ENCODE peak calls at places on chromosomes 16 and 17, in nine cellular contexts. One of them, this sample, is unnamed.

GRCh38 chr17:27320222-27320560 is 26.3 kb downstream of the WSB1 start:
- DNase-seq in skeletal muscle cell: no peak
- DNase-seq in HTR-8/SVneo: no peak
- DNase-seq in Karpas-422: no peak
- DNase-seq in pancreas: no peak
- DNase-seq in suprapubic skin: no peak
- DNase-seq in dorsolateral prefrontal cortex: no peak
- DNase-seq in H54: no peak
- DNase-seq in A172: no peak
- DNase-seq in this sample: no peak

GRCh38 chr16:57720142-57720575 is 15.4 kb upstream of the KATNB1 start:
- DNase-seq in HTR-8/SVneo: peak
- DNase-seq in skeletal muscle cell: no peak
- DNase-seq in Karpas-422: peak
- DNase-seq in dorsolateral prefrontal cortex: no peak
- DNase-seq in pancreas: peak
- DNase-seq in suprapubic skin: no peak
- DNase-seq in A172: peak
- DNase-seq in H54: peak
- DNase-seq in this sample: peak

GRCh38 chr16:48383877-48384304 is 1.3 kb downstream of the SIAH1 start:
- DNase-seq in HTR-8/SVneo: no peak
- DNase-seq in suprapubic skin: no peak
- DNase-seq in skeletal muscle cell: no peak
- DNase-seq in H54: no peak
- DNase-seq in Karpas-422: no peak
- DNase-seq in pancreas: no peak
- DNase-seq in dorsolateral prefrontal cortex: no peak
- DNase-seq in A172: peak
- DNase-seq in this sample: peak

GRCh38 chr16:2526135-2526534 is 5.1 kb downstream of the CEMP1 start:
- DNase-seq in Karpas-422: no peak
- DNase-seq in dorsolateral prefrontal cortex: no peak
- DNase-seq in pancreas: peak
- DNase-seq in HTR-8/SVneo: no peak
- DNase-seq in H54: no peak
- DNase-seq in A172: no peak
- DNase-seq in skeletal muscle cell: no peak
- DNase-seq in suprapubic skin: no peak
- DNase-seq in this sample: no peak

GRCh38 chr16:83070416-83071199 is 443.8 kb downstream of the CDH13 start:
- DNase-seq in Karpas-422: no peak
- DNase-seq in HTR-8/SVneo: no peak
- DNase-seq in dorsolateral prefrontal cortex: no peak
- DNase-seq in skeletal muscle cell: no peak
- DNase-seq in pancreas: no peak
- DNase-seq in suprapubic skin: no peak
- DNase-seq in H54: no peak
- DNase-seq in A172: no peak
- DNase-seq in this sample: no peak

GRCh38 chr17:13016881-13017622 is 775 bp downstream of the ELAC2 start:
- DNase-seq in Karpas-422: no peak
- DNase-seq in suprapubic skin: no peak
- DNase-seq in dorsolateral prefrontal cortex: no peak
- DNase-seq in H54: peak
- DNase-seq in HTR-8/SVneo: no peak
- DNase-seq in skeletal muscle cell: no peak
- DNase-seq in pancreas: no peak
- DNase-seq in A172: no peak
- DNase-seq in this sample: no peak

GRCh38 chr17:16820979-16821543 is 131.0 kb downstream of the CCDC144A start:
- DNase-seq in Karpas-422: no peak
- DNase-seq in H54: no peak
- DNase-seq in HTR-8/SVneo: no peak
- DNase-seq in pancreas: no peak
- DNase-seq in suprapubic skin: no peak
- DNase-seq in dorsolateral prefrontal cortex: no peak
- DNase-seq in skeletal muscle cell: no peak
- DNase-seq in A172: no peak
- DNase-seq in this sample: no peak

GRCh38 chr17:41111151-41111885 is 6.1 kb downstream of the KRTAP4-9 start:
- DNase-seq in Karpas-422: no peak
- DNase-seq in skeletal muscle cell: no peak
- DNase-seq in A172: no peak
- DNase-seq in HTR-8/SVneo: no peak
- DNase-seq in dorsolateral prefrontal cortex: no peak
- DNase-seq in suprapubic skin: no peak
- DNase-seq in H54: no peak
- DNase-seq in pancreas: no peak
- DNase-seq in this sample: no peak

GRCh38 chr16:88616736-88617135 is 21.6 kb upstream of the IL17C start:
- DNase-seq in Karpas-422: no peak
- DNase-seq in H54: no peak
- DNase-seq in dorsolateral prefrontal cortex: no peak
- DNase-seq in skeletal muscle cell: no peak
- DNase-seq in HTR-8/SVneo: no peak
- DNase-seq in A172: no peak
- DNase-seq in suprapubic skin: no peak
- DNase-seq in pancreas: peak
- DNase-seq in this sample: no peak

GRCh38 chr16:86783626-86784266 is 205.4 kb downstream of the FOXL1 start:
- DNase-seq in skeletal muscle cell: no peak
- DNase-seq in suprapubic skin: no peak
- DNase-seq in Karpas-422: no peak
- DNase-seq in HTR-8/SVneo: no peak
- DNase-seq in dorsolateral prefrontal cortex: no peak
- DNase-seq in pancreas: no peak
- DNase-seq in H54: no peak
- DNase-seq in A172: peak
- DNase-seq in this sample: peak

GRCh38 chr17:699350-699749 is 15.3 kb downstream of the VPS53 start:
- DNase-seq in HTR-8/SVneo: no peak
- DNase-seq in suprapubic skin: no peak
- DNase-seq in A172: no peak
- DNase-seq in skeletal muscle cell: no peak
- DNase-seq in H54: no peak
- DNase-seq in dorsolateral prefrontal cortex: no peak
- DNase-seq in pancreas: no peak
- DNase-seq in Karpas-422: no peak
- DNase-seq in this sample: no peak

GRCh38 chr16:2297506-2297860 is 29.6 kb upstream of the RNPS1 start:
- DNase-seq in suprapubic skin: no peak
- DNase-seq in dorsolateral prefrontal cortex: no peak
- DNase-seq in Karpas-422: no peak
- DNase-seq in HTR-8/SVneo: no peak
- DNase-seq in pancreas: no peak
- DNase-seq in A172: no peak
- DNase-seq in skeletal muscle cell: no peak
- DNase-seq in H54: no peak
- DNase-seq in this sample: no peak

GRCh38 chr16:75083826-75084225 is 32.8 kb downstream of the LDHD start:
- DNase-seq in dorsolateral prefrontal cortex: no peak
- DNase-seq in pancreas: no peak
- DNase-seq in Karpas-422: no peak
- DNase-seq in skeletal muscle cell: no peak
- DNase-seq in HTR-8/SVneo: no peak
- DNase-seq in A172: no peak
- DNase-seq in suprapubic skin: no peak
- DNase-seq in H54: no peak
- DNase-seq in this sample: no peak

GRCh38 chr17:39231587-39232551 is 6.1 kb upstream of the STAC2 start:
- DNase-seq in Karpas-422: peak
- DNase-seq in HTR-8/SVneo: peak
- DNase-seq in suprapubic skin: no peak
- DNase-seq in A172: no peak
- DNase-seq in pancreas: peak
- DNase-seq in dorsolateral prefrontal cortex: no peak
- DNase-seq in H54: no peak
- DNase-seq in skeletal muscle cell: no peak
- DNase-seq in this sample: no peak

GRCh38 chr16:14050297-14051027 is 20.7 kb upstream of the MRTFB start:
- DNase-seq in H54: peak
- DNase-seq in Karpas-422: no peak
- DNase-seq in HTR-8/SVneo: peak
- DNase-seq in pancreas: no peak
- DNase-seq in skeletal muscle cell: no peak
- DNase-seq in suprapubic skin: no peak
- DNase-seq in dorsolateral prefrontal cortex: no peak
- DNase-seq in A172: peak
- DNase-seq in this sample: peak

GRCh38 chr17:60630352-60630751 is 30.4 kb downstream of the PPM1D start:
- DNase-seq in Karpas-422: no peak
- DNase-seq in suprapubic skin: no peak
- DNase-seq in HTR-8/SVneo: no peak
- DNase-seq in H54: no peak
- DNase-seq in A172: no peak
- DNase-seq in skeletal muscle cell: no peak
- DNase-seq in dorsolateral prefrontal cortex: peak
- DNase-seq in pancreas: no peak
- DNase-seq in this sample: no peak

GRCh38 chr17:32565401-32565800 is 78.6 kb downstream of the CDK5R1 start:
- DNase-seq in Karpas-422: no peak
- DNase-seq in HTR-8/SVneo: no peak
- DNase-seq in A172: no peak
- DNase-seq in dorsolateral prefrontal cortex: no peak
- DNase-seq in suprapubic skin: no peak
- DNase-seq in H54: no peak
- DNase-seq in skeletal muscle cell: no peak
- DNase-seq in pancreas: no peak
- DNase-seq in this sample: no peak

GRCh38 chr17:20925091-20925490 is 117.7 kb downstream of the USP22 start:
- DNase-seq in dorsolateral prefrontal cortex: no peak
- DNase-seq in Karpas-422: no peak
- DNase-seq in suprapubic skin: no peak
- DNase-seq in skeletal muscle cell: peak
- DNase-seq in H54: no peak
- DNase-seq in pancreas: no peak
- DNase-seq in A172: no peak
- DNase-seq in HTR-8/SVneo: no peak
- DNase-seq in this sample: no peak

GRCh38 chr17:82713015-82713723 is 3.3 kb upstream of the FN3KRP start:
- DNase-seq in A172: no peak
- DNase-seq in HTR-8/SVneo: no peak
- DNase-seq in H54: no peak
- DNase-seq in dorsolateral prefrontal cortex: peak
- DNase-seq in pancreas: peak
- DNase-seq in suprapubic skin: peak
- DNase-seq in skeletal muscle cell: no peak
- DNase-seq in Karpas-422: no peak
- DNase-seq in this sample: no peak

GRCh38 chr17:41338961-41339485 is 11.6 kb downstream of the KRT33A start:
- DNase-seq in pancreas: no peak
- DNase-seq in A172: no peak
- DNase-seq in suprapubic skin: no peak
- DNase-seq in skeletal muscle cell: no peak
- DNase-seq in Karpas-422: no peak
- DNase-seq in HTR-8/SVneo: no peak
- DNase-seq in dorsolateral prefrontal cortex: no peak
- DNase-seq in H54: no peak
- DNase-seq in this sample: no peak

GRCh38 chr16:87709677-87710076 is 56.1 kb downstream of the KLHDC4 start:
- DNase-seq in A172: no peak
- DNase-seq in H54: no peak
- DNase-seq in HTR-8/SVneo: no peak
- DNase-seq in suprapubic skin: no peak
- DNase-seq in Karpas-422: no peak
- DNase-seq in skeletal muscle cell: no peak
- DNase-seq in dorsolateral prefrontal cortex: no peak
- DNase-seq in pancreas: peak
- DNase-seq in this sample: no peak

GRCh38 chr17:78089557-78090281 is 38.8 kb downstream of the TMC6 start:
- DNase-seq in Karpas-422: no peak
- DNase-seq in pancreas: no peak
- DNase-seq in HTR-8/SVneo: no peak
- DNase-seq in A172: no peak
- DNase-seq in dorsolateral prefrontal cortex: no peak
- DNase-seq in suprapubic skin: no peak
- DNase-seq in H54: no peak
- DNase-seq in skeletal muscle cell: no peak
- DNase-seq in this sample: no peak

GRCh38 chr16:15768201-15768600 is 88.6 kb downstream of the MYH11 start:
- DNase-seq in H54: no peak
- DNase-seq in pancreas: no peak
- DNase-seq in Karpas-422: no peak
- DNase-seq in A172: no peak
- DNase-seq in suprapubic skin: no peak
- DNase-seq in dorsolateral prefrontal cortex: no peak
- DNase-seq in HTR-8/SVneo: no peak
- DNase-seq in skeletal muscle cell: no peak
- DNase-seq in this sample: no peak

GRCh38 chr16:66927918-66928649 is 2.7 kb upstream of the RRAD start:
- DNase-seq in skeletal muscle cell: no peak
- DNase-seq in dorsolateral prefrontal cortex: no peak
- DNase-seq in suprapubic skin: no peak
- DNase-seq in HTR-8/SVneo: no peak
- DNase-seq in pancreas: peak
- DNase-seq in A172: peak
- DNase-seq in Karpas-422: no peak
- DNase-seq in H54: peak
- DNase-seq in this sample: peak

GRCh38 chr17:69050999-69051775 is 9.5 kb downstream of the ABCA9 start:
- DNase-seq in HTR-8/SVneo: no peak
- DNase-seq in skeletal muscle cell: no peak
- DNase-seq in pancreas: no peak
- DNase-seq in dorsolateral prefrontal cortex: no peak
- DNase-seq in A172: no peak
- DNase-seq in suprapubic skin: no peak
- DNase-seq in Karpas-422: no peak
- DNase-seq in H54: no peak
- DNase-seq in this sample: no peak

GRCh38 chr17:58330997-58331814 is 2.6 kb upstream of the TSPOAP1 start:
- DNase-seq in skeletal muscle cell: no peak
- DNase-seq in dorsolateral prefrontal cortex: no peak
- DNase-seq in Karpas-422: peak
- DNase-seq in suprapubic skin: no peak
- DNase-seq in A172: no peak
- DNase-seq in pancreas: peak
- DNase-seq in HTR-8/SVneo: no peak
- DNase-seq in H54: no peak
- DNase-seq in this sample: no peak

GRCh38 chr17:79942011-79942405 is 93.7 kb downstream of the TBC1D16 start:
- DNase-seq in skeletal muscle cell: no peak
- DNase-seq in HTR-8/SVneo: no peak
- DNase-seq in Karpas-422: no peak
- DNase-seq in A172: no peak
- DNase-seq in suprapubic skin: no peak
- DNase-seq in H54: no peak
- DNase-seq in pancreas: peak
- DNase-seq in dorsolateral prefrontal cortex: peak
- DNase-seq in this sample: no peak

GRCh38 chr16:73956592-73957495 is 339.8 kb upstream of the PSMD7 start:
- DNase-seq in dorsolateral prefrontal cortex: peak
- DNase-seq in suprapubic skin: no peak
- DNase-seq in Karpas-422: peak
- DNase-seq in skeletal muscle cell: peak
- DNase-seq in pancreas: no peak
- DNase-seq in A172: peak
- DNase-seq in HTR-8/SVneo: peak
- DNase-seq in H54: peak
- DNase-seq in this sample: peak

GRCh38 chr17:47735139-47735464 is 2.1 kb downstream of the TBX21 start:
- DNase-seq in A172: no peak
- DNase-seq in suprapubic skin: peak
- DNase-seq in pancreas: no peak
- DNase-seq in HTR-8/SVneo: no peak
- DNase-seq in skeletal muscle cell: no peak
- DNase-seq in dorsolateral prefrontal cortex: peak
- DNase-seq in Karpas-422: no peak
- DNase-seq in H54: no peak
- DNase-seq in this sample: no peak

GRCh38 chr17:72870437-72870985 is 222.0 kb downstream of the SLC39A11 start:
- DNase-seq in A172: no peak
- DNase-seq in pancreas: no peak
- DNase-seq in suprapubic skin: no peak
- DNase-seq in HTR-8/SVneo: no peak
- DNase-seq in Karpas-422: no peak
- DNase-seq in dorsolateral prefrontal cortex: no peak
- DNase-seq in H54: no peak
- DNase-seq in skeletal muscle cell: no peak
- DNase-seq in this sample: no peak

GRCh38 chr17:78735832-78736525 is 46.1 kb downstream of the CYTH1 start:
- DNase-seq in HTR-8/SVneo: no peak
- DNase-seq in Karpas-422: no peak
- DNase-seq in A172: peak
- DNase-seq in dorsolateral prefrontal cortex: no peak
- DNase-seq in pancreas: no peak
- DNase-seq in H54: no peak
- DNase-seq in skeletal muscle cell: no peak
- DNase-seq in suprapubic skin: no peak
- DNase-seq in this sample: peak